ENCODE peak calls at places on chromosomes 3 and 15, in seven cellular contexts. S, J, F, L, Q, N and A are unnamed samples.

GRCh38 chr3:131716007-131716406 is 213.2 kb upstream of the MRPL3 start:
- DNase-seq in S (no peak), J (no peak), F (no peak), L (peak; percentile 64), Q (no peak), N (no peak), A (no peak)

GRCh38 chr3:45547764-45548683 is 46.5 kb upstream of the LIMD1 start:
- DNase-seq in S (peak; percentile 92), J (no peak), F (no peak), L (no peak), Q (no peak), N (no peak), A (no peak)

GRCh38 chr15:71357967-71358366 is 242.7 kb downstream of the THSD4 start:
- DNase-seq in S (no peak), J (no peak), F (no peak), L (no peak), Q (no peak), N (no peak), A (no peak)

GRCh38 chr3:60743631-60744164 is 507.6 kb downstream of the FHIT start:
- DNase-seq in S (no peak), J (peak; percentile 79), F (no peak), L (no peak), Q (no peak), N (no peak), A (no peak)

GRCh38 chr3:10495003-10495402 is 10.4 kb downstream of the ATP2B2 start:
- DNase-seq in S (peak; percentile 5), J (no peak), F (peak; percentile 73), L (no peak), Q (peak; percentile 32), N (no peak), A (no peak)

GRCh38 chr3:11635671-11636371 is 7.9 kb downstream of the VGLL4 start:
- DNase-seq in S (no peak), J (no peak), F (no peak), L (no peak), Q (no peak), N (no peak), A (no peak)

GRCh38 chr3:182533394-182533793 is 259.9 kb upstream of the ATP11B start:
- DNase-seq in S (no peak), J (peak; percentile 34), F (no peak), L (no peak), Q (peak; percentile 47), N (no peak), A (no peak)

GRCh38 chr3:56806407-56806806 is 4.7 kb upstream of the ARHGEF3 start:
- DNase-seq in S (no peak), J (no peak), F (no peak), L (no peak), Q (no peak), N (no peak), A (no peak)

GRCh38 chr3:54870423-54870822 is 57.4 kb downstream of the LRTM1 start:
- DNase-seq in S (peak; percentile 78), J (peak; percentile 45), F (peak; percentile 22), L (peak; percentile 10), Q (peak; percentile 63), N (no peak), A (no peak)

GRCh38 chr3:179046497-179047353 is 24.9 kb downstream of the ZMAT3 start:
- DNase-seq in S (no peak), J (no peak), F (no peak), L (peak; percentile 88), Q (peak; percentile 36), N (no peak), A (peak; percentile 60)

GRCh38 chr3:150286390-150287147 is 121.5 kb upstream of the TSC22D2 start:
- DNase-seq in S (peak; percentile 61), J (peak; percentile 66), F (peak; percentile 47), L (peak; percentile 66), Q (peak; percentile 76), N (no peak), A (peak; percentile 11)

GRCh38 chr3:149603126-149604074 is 54.4 kb downstream of the WWTR1 start:
- DNase-seq in S (peak; percentile 82), J (peak; percentile 99), F (no peak), L (no peak), Q (peak; percentile 51), N (no peak), A (no peak)

GRCh38 chr15:90497912-90498311 is 31.8 kb upstream of the CRTC3 start:
- DNase-seq in S (no peak), J (no peak), F (no peak), L (no peak), Q (peak; percentile 71), N (no peak), A (no peak)

GRCh38 chr3:37571269-37571668 is 290.4 kb upstream of the CTDSPL start:
- DNase-seq in S (no peak), J (no peak), F (no peak), L (no peak), Q (no peak), N (no peak), A (no peak)

GRCh38 chr15:48703544-48703943 is 58.0 kb upstream of the FBN1 start:
- DNase-seq in S (no peak), J (no peak), F (no peak), L (no peak), Q (peak; percentile 20), N (no peak), A (no peak)

GRCh38 chr3:151278223-151278622 is at the start of gene P2RY14:
- DNase-seq in S (no peak), J (no peak), F (no peak), L (peak; percentile 5), Q (no peak), N (no peak), A (no peak)

GRCh38 chr15:63599401-63600000 is 2.3 kb downstream of the FBXL22 start:
- DNase-seq in S (peak; percentile 51), J (no peak), F (no peak), L (peak; percentile 69), Q (peak; percentile 77), N (no peak), A (peak; percentile 61)

GRCh38 chr3:66394261-66395249 is 106.3 kb downstream of the LRIG1 start:
- DNase-seq in S (no peak), J (no peak), F (peak; percentile 20), L (no peak), Q (no peak), N (no peak), A (no peak)

GRCh38 chr3:9192238-9192637 is 57.2 kb downstream of the SRGAP3 start:
- DNase-seq in S (no peak), J (no peak), F (no peak), L (no peak), Q (no peak), N (no peak), A (no peak)

GRCh38 chr3:49671291-49672288 is 2.6 kb upstream of the APEH start:
- DNase-seq in S (peak; percentile 47), J (peak; percentile 59), F (peak; percentile 71), L (peak; percentile 83), Q (peak; percentile 81), N (peak; percentile 42), A (peak; percentile 53)

GRCh38 chr3:17638351-17638750 is 104.1 kb downstream of the TBC1D5 start:
- DNase-seq in S (no peak), J (no peak), F (no peak), L (no peak), Q (peak; percentile 10), N (no peak), A (no peak)

GRCh38 chr15:44193651-44194396 is 1.2 kb downstream of the FRMD5 start:
- DNase-seq in S (peak; percentile 26), J (no peak), F (no peak), L (no peak), Q (peak; percentile 36), N (no peak), A (no peak)

GRCh38 chr3:30292192-30292893 is 314.1 kb upstream of the TGFBR2 start:
- DNase-seq in S (peak; percentile 64), J (no peak), F (no peak), L (no peak), Q (peak; percentile 76), N (no peak), A (no peak)

GRCh38 chr15:32878342-32878741 is 160.5 kb downstream of the GREM1 start:
- DNase-seq in S (no peak), J (no peak), F (no peak), L (no peak), Q (peak; percentile 26), N (no peak), A (no peak)

GRCh38 chr3:14902719-14903118 is 44.7 kb upstream of the NR2C2 start:
- DNase-seq in S (no peak), J (no peak), F (no peak), L (no peak), Q (no peak), N (no peak), A (no peak)

GRCh38 chr3:172692751-172693310 is 18.0 kb downstream of the NCEH1 start:
- DNase-seq in S (no peak), J (no peak), F (no peak), L (peak; percentile 34), Q (no peak), N (no peak), A (no peak)

GRCh38 chr3:61686228-61686648 is 124.9 kb downstream of the PTPRG start:
- DNase-seq in S (no peak), J (no peak), F (no peak), L (no peak), Q (peak; percentile 85), N (no peak), A (no peak)

GRCh38 chr3:4575413-4575812 is 82.3 kb downstream of the ITPR1 start:
- DNase-seq in S (no peak), J (no peak), F (no peak), L (no peak), Q (peak; percentile 86), N (no peak), A (no peak)

GRCh38 chr3:13017361-13018038 is 55.7 kb downstream of the IQSEC1 start:
- DNase-seq in S (no peak), J (no peak), F (no peak), L (no peak), Q (no peak), N (no peak), A (no peak)

GRCh38 chr3:155131104-155131503 is 51.0 kb downstream of the MME start:
- DNase-seq in S (peak; percentile 11), J (no peak), F (peak; percentile 82), L (peak; percentile 49), Q (peak; percentile 97), N (no peak), A (no peak)

GRCh38 chr3:51698209-51698608 is 8.7 kb upstream of the GRM2 start:
- DNase-seq in S (no peak), J (no peak), F (no peak), L (no peak), Q (no peak), N (no peak), A (no peak)